ENCODE peak calls at places on chromosomes 2 and 18, in six cellular contexts. E is colonic mucosa, P is Peyer's patch, T is heart right ventricle, Z is MM.1S, N is suprapubic skin. J is an unnamed sample. For H3K4me1, the result is how much of the 10 kb centered on the place peaks cover.

GRCh38 chr18:58870621-58871020 is 5.9 kb downstream of the ZNF532 start:
- DNase-seq in E (no peak), P (no peak), T (no peak), Z (no peak), N (no peak), J (no peak)

GRCh38 chr2:157830696-157831570 is 45.2 kb downstream of the ACVR1 start:
- DNase-seq in E (no peak), P (peak), T (no peak), Z (no peak), N (no peak), J (no peak)

GRCh38 chr18:37578886-37579513 is 13.4 kb upstream of the CELF4 start:
- DNase-seq in E (no peak), P (no peak), T (no peak), Z (peak), N (no peak), J (peak)

GRCh38 chr2:200747668-200748618 is 63.8 kb upstream of the BZW1 start:
- DNase-seq in E (peak), P (no peak), T (no peak), Z (peak), N (no peak), J (no peak)

GRCh38 chr2:207239754-207240494 is 74.2 kb upstream of the KLF7 start:
- DNase-seq in E (no peak), P (no peak), T (no peak), Z (no peak), N (no peak), J (no peak)

GRCh38 chr2:124804014-124804940 is 779.2 kb downstream of the CNTNAP5 start:
- DNase-seq in E (peak), P (peak), T (no peak), Z (peak), N (no peak), J (peak)

GRCh38 chr18:67358947-67359346 is 157.6 kb downstream of the DSEL start:
- DNase-seq in E (no peak), P (no peak), T (no peak), Z (no peak), N (no peak), J (no peak)

GRCh38 chr2:67886423-67886822 is 176.4 kb downstream of the C1D start:
- DNase-seq in E (no peak), P (no peak), T (no peak), Z (no peak), N (no peak), J (no peak)

GRCh38 chr2:223674998-223675609 is 72.9 kb upstream of the SCG2 start:
- DNase-seq in E (no peak), P (no peak), T (no peak), Z (no peak), N (no peak), J (peak)

GRCh38 chr2:30410217-30410616 is 36.8 kb upstream of the LCLAT1 start:
- DNase-seq in E (no peak), P (no peak), T (no peak), Z (no peak), N (no peak), J (no peak)

GRCh38 chr18:37336568-37337285 is 228.9 kb downstream of the CELF4 start:
- DNase-seq in E (no peak), P (no peak), T (no peak), Z (no peak), N (no peak), J (no peak)

GRCh38 chr18:49802623-49803022 is 10.7 kb downstream of the ACAA2 start:
- DNase-seq in E (no peak), P (no peak), T (no peak), Z (no peak), N (no peak), J (no peak)

GRCh38 chr18:49804096-49804495 is 9.2 kb downstream of the ACAA2 start:
- DNase-seq in E (no peak), P (no peak), T (no peak), Z (no peak), N (no peak), J (no peak)
- H3K4me1 ChIP-seq in E (under half), P (under half), T (under half), Z (under half), N (under half), J (under half)

DNA sequence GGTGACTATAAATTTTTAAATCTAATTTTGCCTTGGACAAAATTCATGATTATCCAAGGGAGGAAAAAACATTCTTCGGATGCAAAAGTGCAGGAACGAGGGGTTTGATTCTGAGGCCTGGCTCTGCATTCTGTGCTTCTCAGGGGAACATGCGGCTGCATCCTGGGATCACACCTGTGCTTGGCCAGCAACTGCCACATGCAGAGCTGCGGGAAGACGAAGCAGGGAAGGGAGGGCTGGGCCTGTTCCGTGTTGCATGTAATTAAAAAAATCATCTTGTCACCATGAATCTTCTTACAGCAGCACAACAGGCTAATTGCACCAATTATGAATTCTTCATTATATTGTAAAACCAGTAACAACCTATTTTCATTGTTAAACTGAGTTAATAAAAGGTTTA is 158.0 kb upstream of the ALKAL2 start:
- DNase-seq in E (no peak), P (no peak), T (no peak), Z (no peak), N (no peak), J (no peak)
- H3K4me1 ChIP-seq in E (under half), P (under half), T (under half), Z (under half), N (under half), J (under half)

GRCh38 chr2:37643102-37644078 is 28.1 kb downstream of the CDC42EP3 start:
- DNase-seq in E (no peak), P (no peak), T (no peak), Z (no peak), N (no peak), J (no peak)

GRCh38 chr2:37647941-37648315 is 23.5 kb downstream of the CDC42EP3 start:
- DNase-seq in E (no peak), P (no peak), T (no peak), Z (no peak), N (no peak), J (no peak)

GRCh38 chr2:37644191-37644590 is 27.3 kb downstream of the CDC42EP3 start:
- DNase-seq in E (no peak), P (no peak), T (no peak), Z (no peak), N (no peak), J (no peak)

GRCh38 chr2:37645836-37646235 is 25.6 kb downstream of the CDC42EP3 start:
- DNase-seq in E (no peak), P (no peak), T (no peak), Z (no peak), N (no peak), J (no peak)

GRCh38 chr2:37645363-37645762 is 26.1 kb downstream of the CDC42EP3 start:
- DNase-seq in E (no peak), P (no peak), T (no peak), Z (peak), N (no peak), J (peak)
- H3K4me1 ChIP-seq in E (under half), P (under half), T (half or more), Z (under half), N (under half), J (under half)

DNA sequence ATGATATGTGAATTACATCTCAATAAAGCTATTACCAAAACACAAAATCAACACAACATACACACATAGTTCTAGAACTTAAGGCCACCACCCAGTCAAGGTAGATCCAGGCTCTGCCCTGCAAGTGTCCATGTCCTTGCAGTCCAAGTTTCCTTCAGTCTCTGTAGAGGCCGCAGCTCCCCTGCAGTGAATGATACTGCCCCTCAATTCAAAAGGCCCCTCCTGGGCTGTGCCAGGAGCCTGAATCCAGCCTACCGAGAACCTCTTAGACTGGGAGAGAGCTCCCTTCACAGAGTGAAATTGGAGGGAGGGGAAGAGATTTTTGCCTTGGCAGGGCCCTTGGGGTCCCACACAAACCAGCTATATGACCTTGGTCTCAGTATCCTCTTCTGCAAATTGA is 42.5 kb upstream of the ATP6V1B1 start:
- DNase-seq in E (no peak), P (no peak), T (no peak), Z (no peak), N (no peak), J (no peak)
- H3K4me1 ChIP-seq in E (under half), P (under half), T (under half), Z (under half), N (under half), J (under half)

GRCh38 chr2:54925022-54925421 is 125.2 kb downstream of the RTN4 start:
- DNase-seq in E (no peak), P (no peak), T (no peak), Z (no peak), N (no peak), J (no peak)

GRCh38 chr2:54927085-54927750 is 123.0 kb downstream of the RTN4 start:
- DNase-seq in E (no peak), P (no peak), T (peak), Z (no peak), N (no peak), J (no peak)

GRCh38 chr2:54931473-54931872 is 118.8 kb downstream of the RTN4 start:
- DNase-seq in E (no peak), P (no peak), T (no peak), Z (no peak), N (no peak), J (no peak)

GRCh38 chr2:54927751-54928615 is 122.3 kb downstream of the RTN4 start:
- DNase-seq in E (no peak), P (no peak), T (no peak), Z (no peak), N (no peak), J (no peak)

DNA sequence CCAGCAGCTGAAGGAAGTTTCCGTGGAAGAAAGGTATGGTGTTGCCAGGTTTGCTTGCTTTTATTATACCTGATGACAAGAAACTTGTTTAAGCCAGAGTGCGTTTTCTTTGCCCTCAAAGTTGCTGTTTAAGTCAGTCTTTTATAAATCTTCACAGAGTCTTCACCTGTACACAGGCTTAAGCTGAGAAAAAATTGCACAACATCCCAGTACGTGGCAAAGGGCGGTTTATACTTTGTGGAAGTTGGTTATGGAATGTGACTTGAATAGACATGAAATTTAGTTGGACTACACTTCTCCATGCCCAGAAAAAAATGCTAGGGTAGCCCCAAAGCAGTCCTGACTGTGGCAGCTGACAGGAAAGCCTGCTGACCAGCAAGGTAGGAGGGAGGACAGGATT is 121.5 kb downstream of the RTN4 start:
- DNase-seq in E (no peak), P (no peak), T (no peak), Z (no peak), N (no peak), J (no peak)
- H3K4me1 ChIP-seq in E (under half), P (under half), T (under half), Z (under half), N (under half), J (under half)

DNA sequence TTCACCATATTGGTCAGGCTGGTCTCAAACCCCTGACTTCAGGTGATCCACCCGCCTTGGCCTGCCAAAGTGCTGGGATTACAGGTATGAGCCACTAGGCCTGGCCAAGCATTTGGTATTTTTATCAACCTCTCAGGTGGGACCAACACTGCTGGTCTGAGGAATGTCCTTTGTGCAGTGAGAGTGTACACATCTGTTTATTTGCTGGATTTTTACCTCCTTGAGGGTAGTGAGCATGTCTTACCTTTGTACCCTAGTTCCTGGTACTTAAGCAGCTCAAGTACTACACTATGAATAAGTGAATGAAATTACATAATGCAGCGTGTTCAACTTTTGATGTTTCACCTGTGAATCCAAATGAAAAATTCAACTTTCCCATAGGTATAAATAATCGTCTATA is 29.8 kb downstream of the SOS1 start:
- DNase-seq in E (no peak), P (no peak), T (no peak), Z (no peak), N (no peak), J (no peak)
- H3K4me1 ChIP-seq in E (under half), P (under half), T (under half), Z (under half), N (under half), J (under half)

GRCh38 chr2:175136334-175137215 is 31.4 kb downstream of the ATF2 start:
- DNase-seq in E (no peak), P (no peak), T (no peak), Z (peak), N (no peak), J (no peak)
- H3K4me1 ChIP-seq in E (under half), P (under half), T (under half), Z (half or more), N (under half), J (under half)

GRCh38 chr2:234292955-234293228 is 204.0 kb downstream of the ARL4C start:
- DNase-seq in E (no peak), P (no peak), T (no peak), Z (no peak), N (no peak), J (no peak)

GRCh38 chr2:234291765-234292204 is 205.1 kb downstream of the ARL4C start:
- DNase-seq in E (peak), P (peak), T (peak), Z (peak), N (no peak), J (peak)

GRCh38 chr2:234292205-234292954 is 204.5 kb downstream of the ARL4C start:
- DNase-seq in E (no peak), P (peak), T (peak), Z (peak), N (no peak), J (no peak)

GRCh38 chr2:234290671-234291070 is 206.2 kb downstream of the ARL4C start:
- DNase-seq in E (no peak), P (peak), T (no peak), Z (no peak), N (no peak), J (no peak)

DNA sequence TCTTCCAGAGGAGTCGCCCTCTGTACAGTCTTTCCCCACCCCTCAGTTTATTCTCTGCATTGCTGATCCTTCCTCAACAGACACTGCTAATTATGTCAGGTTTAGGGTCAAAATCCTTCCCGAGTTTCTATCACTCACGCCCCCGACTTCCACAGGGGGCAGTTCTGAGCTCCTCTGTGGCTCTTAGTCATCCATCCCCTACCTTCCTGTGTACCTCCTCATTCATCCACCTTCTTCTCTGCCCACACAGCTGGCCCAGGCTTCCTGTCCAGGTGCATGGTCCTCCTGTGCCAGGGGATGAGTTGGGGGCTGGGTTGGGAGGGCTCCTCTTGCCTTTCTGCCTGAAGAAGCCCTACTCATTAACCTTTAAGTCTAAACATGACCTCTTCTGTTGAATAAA is 202.9 kb downstream of the ARL4C start:
- DNase-seq in E (no peak), P (no peak), T (no peak), Z (peak), N (no peak), J (no peak)
- H3K4me1 ChIP-seq in E (under half), P (under half), T (under half), Z (half or more), N (under half), J (under half)

J was measured in cardiac muscle cell.